ENCODE peak calls at places on chromosomes 16 and 17, in six cellular contexts. One of them, this sample, is unnamed.

GRCh38 chr16:57518922-57519321 is 17.4 kb downstream of the CCDC102A start:
- DNase-seq in choroid plexus epithelial cell: no peak
- DNase-seq in CD8-positive, alpha-beta T cell: no peak
- DNase-seq in neural progenitor cell: no peak
- DNase-seq in IMR-90: no peak
- DNase-seq in HFFc6: no peak
- DNase-seq in this sample: no peak

GRCh38 chr17:20022701-20023100 is 13.5 kb downstream of the SPECC1 start:
- DNase-seq in neural progenitor cell: no peak
- DNase-seq in choroid plexus epithelial cell: no peak
- DNase-seq in CD8-positive, alpha-beta T cell: no peak
- DNase-seq in HFFc6: no peak
- DNase-seq in IMR-90: no peak
- DNase-seq in this sample: no peak

GRCh38 chr17:44733753-44734152 is 25.0 kb upstream of the ADAM11 start:
- DNase-seq in IMR-90: no peak
- DNase-seq in choroid plexus epithelial cell: peak
- DNase-seq in neural progenitor cell: peak
- DNase-seq in CD8-positive, alpha-beta T cell: no peak
- DNase-seq in HFFc6: no peak
- DNase-seq in this sample: no peak

GRCh38 chr17:75950850-75951554 is 10.2 kb upstream of the FBF1 start:
- DNase-seq in IMR-90: peak
- DNase-seq in neural progenitor cell: no peak
- DNase-seq in HFFc6: no peak
- DNase-seq in CD8-positive, alpha-beta T cell: no peak
- DNase-seq in choroid plexus epithelial cell: peak
- DNase-seq in this sample: no peak

GRCh38 chr17:60583008-60583407 is 17.0 kb upstream of the PPM1D start:
- DNase-seq in IMR-90: no peak
- DNase-seq in HFFc6: no peak
- DNase-seq in CD8-positive, alpha-beta T cell: no peak
- DNase-seq in neural progenitor cell: no peak
- DNase-seq in choroid plexus epithelial cell: no peak
- DNase-seq in this sample: no peak

GRCh38 chr16:89319628-89319882 is 102.1 kb downstream of the ZNF778 start:
- DNase-seq in CD8-positive, alpha-beta T cell: peak
- DNase-seq in neural progenitor cell: no peak
- DNase-seq in HFFc6: no peak
- DNase-seq in IMR-90: no peak
- DNase-seq in choroid plexus epithelial cell: no peak
- DNase-seq in this sample: no peak

GRCh38 chr17:47708864-47709541 is 15.0 kb downstream of the TBKBP1 start:
- DNase-seq in IMR-90: peak
- DNase-seq in neural progenitor cell: peak
- DNase-seq in CD8-positive, alpha-beta T cell: no peak
- DNase-seq in choroid plexus epithelial cell: no peak
- DNase-seq in HFFc6: no peak
- DNase-seq in this sample: no peak

GRCh38 chr17:72373910-72374741 is 253.3 kb downstream of the SOX9 start:
- DNase-seq in choroid plexus epithelial cell: peak
- DNase-seq in HFFc6: no peak
- DNase-seq in IMR-90: peak
- DNase-seq in neural progenitor cell: peak
- DNase-seq in CD8-positive, alpha-beta T cell: no peak
- DNase-seq in this sample: no peak

GRCh38 chr16:89574681-89575246 is 794 bp upstream of the CPNE7 start:
- DNase-seq in choroid plexus epithelial cell: peak
- DNase-seq in IMR-90: peak
- DNase-seq in HFFc6: peak
- DNase-seq in neural progenitor cell: peak
- DNase-seq in CD8-positive, alpha-beta T cell: peak
- DNase-seq in this sample: peak

GRCh38 chr17:12622726-12623125 is 43.0 kb upstream of the MYOCD start:
- DNase-seq in choroid plexus epithelial cell: peak
- DNase-seq in HFFc6: no peak
- DNase-seq in CD8-positive, alpha-beta T cell: no peak
- DNase-seq in IMR-90: peak
- DNase-seq in neural progenitor cell: no peak
- DNase-seq in this sample: no peak

GRCh38 chr16:84599528-84600202 is 18.2 kb downstream of the COTL1 start:
- DNase-seq in choroid plexus epithelial cell: peak
- DNase-seq in CD8-positive, alpha-beta T cell: peak
- DNase-seq in IMR-90: peak
- DNase-seq in HFFc6: peak
- DNase-seq in neural progenitor cell: peak
- DNase-seq in this sample: peak

GRCh38 chr17:58960068-58960467 is 146.6 kb downstream of the TRIM37 start:
- DNase-seq in neural progenitor cell: no peak
- DNase-seq in IMR-90: peak
- DNase-seq in HFFc6: peak
- DNase-seq in choroid plexus epithelial cell: peak
- DNase-seq in CD8-positive, alpha-beta T cell: no peak
- DNase-seq in this sample: peak

GRCh38 chr17:52930581-52930980 is 772.1 kb upstream of the CA10 start:
- DNase-seq in choroid plexus epithelial cell: no peak
- DNase-seq in IMR-90: no peak
- DNase-seq in CD8-positive, alpha-beta T cell: no peak
- DNase-seq in HFFc6: no peak
- DNase-seq in neural progenitor cell: no peak
- DNase-seq in this sample: no peak
- TF ChIP-seq CTCF in choroid plexus epithelial cell: no peak
- TF ChIP-seq CTCF in IMR-90: no peak
- TF ChIP-seq CTCF in CD8-positive, alpha-beta T cell: no peak
- TF ChIP-seq CTCF in HFFc6: no peak
- TF ChIP-seq CTCF in neural progenitor cell: no peak
- TF ChIP-seq CTCF in this sample: no peak

GRCh38 chr16:66026211-66026610 is 340.3 kb upstream of the CDH5 start:
- DNase-seq in CD8-positive, alpha-beta T cell: no peak
- DNase-seq in IMR-90: no peak
- DNase-seq in neural progenitor cell: peak
- DNase-seq in HFFc6: no peak
- DNase-seq in choroid plexus epithelial cell: peak
- DNase-seq in this sample: no peak
- TF ChIP-seq CTCF in CD8-positive, alpha-beta T cell: no peak
- TF ChIP-seq CTCF in IMR-90: peak
- TF ChIP-seq CTCF in neural progenitor cell: peak
- TF ChIP-seq CTCF in HFFc6: peak
- TF ChIP-seq CTCF in choroid plexus epithelial cell: peak
- TF ChIP-seq CTCF in this sample: no peak

DNA sequence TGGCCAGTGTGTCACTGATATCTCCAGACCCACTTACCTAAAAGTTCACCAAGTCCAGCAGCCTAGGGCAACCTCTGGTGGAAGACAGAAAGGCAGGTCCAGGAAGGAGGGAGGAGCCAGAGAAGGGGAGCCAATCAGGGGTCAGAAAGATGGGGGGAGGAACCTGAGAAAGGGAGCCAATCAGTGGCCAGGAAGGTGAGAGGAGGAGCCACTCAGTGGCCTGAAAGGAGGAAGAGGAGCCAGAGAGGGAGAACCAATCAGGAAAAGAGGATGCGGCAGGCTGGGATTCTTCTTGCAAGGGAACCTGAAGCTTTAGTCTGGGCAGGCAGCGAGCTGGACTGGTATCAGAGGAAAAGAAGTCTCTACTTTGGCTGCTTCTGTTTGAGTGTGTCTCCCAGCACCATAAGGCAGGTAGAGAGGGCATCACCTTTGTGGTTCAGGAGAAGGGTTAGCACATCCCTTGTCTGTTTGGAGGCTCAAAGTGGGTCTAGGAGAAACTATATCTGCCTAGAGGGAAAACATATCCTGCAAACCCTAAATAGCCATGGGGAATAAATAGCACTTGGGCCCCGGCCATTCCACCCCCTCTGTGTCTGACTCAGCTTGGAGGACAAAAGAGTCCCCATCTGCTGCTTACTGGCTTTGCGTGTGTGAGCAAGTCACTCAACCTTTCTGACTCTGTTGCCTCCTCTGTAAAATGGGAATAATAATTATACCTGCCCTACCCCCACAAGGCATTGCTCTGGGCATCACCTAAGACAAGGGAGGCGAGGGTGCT is 43.4 kb upstream of the CRHR1 start:
- DNase-seq in choroid plexus epithelial cell: peak
- DNase-seq in CD8-positive, alpha-beta T cell: no peak
- DNase-seq in HFFc6: peak
- DNase-seq in neural progenitor cell: peak
- DNase-seq in IMR-90: peak
- DNase-seq in this sample: peak
- TF ChIP-seq CTCF in choroid plexus epithelial cell: no peak
- TF ChIP-seq CTCF in CD8-positive, alpha-beta T cell: no peak
- TF ChIP-seq CTCF in HFFc6: no peak
- TF ChIP-seq CTCF in neural progenitor cell: no peak
- TF ChIP-seq CTCF in IMR-90: no peak
- TF ChIP-seq CTCF in this sample: no peak

GRCh38 chr17:80263253-80264047 is 2.8 kb downstream of the RNF213 start:
- DNase-seq in neural progenitor cell: no peak
- DNase-seq in IMR-90: peak
- DNase-seq in CD8-positive, alpha-beta T cell: peak
- DNase-seq in HFFc6: peak
- DNase-seq in choroid plexus epithelial cell: peak
- DNase-seq in this sample: peak
- TF ChIP-seq CTCF in neural progenitor cell: no peak
- TF ChIP-seq CTCF in IMR-90: peak
- TF ChIP-seq CTCF in CD8-positive, alpha-beta T cell: no peak
- TF ChIP-seq CTCF in HFFc6: no peak
- TF ChIP-seq CTCF in choroid plexus epithelial cell: peak
- TF ChIP-seq CTCF in this sample: peak

GRCh38 chr16:6258056-6258455 is 1074.6 kb upstream of the RBFOX1 start:
- DNase-seq in IMR-90: no peak
- DNase-seq in neural progenitor cell: no peak
- DNase-seq in CD8-positive, alpha-beta T cell: no peak
- DNase-seq in choroid plexus epithelial cell: peak
- DNase-seq in HFFc6: no peak
- DNase-seq in this sample: no peak
- TF ChIP-seq CTCF in IMR-90: no peak
- TF ChIP-seq CTCF in neural progenitor cell: no peak
- TF ChIP-seq CTCF in CD8-positive, alpha-beta T cell: no peak
- TF ChIP-seq CTCF in choroid plexus epithelial cell: no peak
- TF ChIP-seq CTCF in HFFc6: no peak
- TF ChIP-seq CTCF in this sample: no peak

This sample was measured in GM13977.